ENCODE peak calls at places on chromosomes 16 and 17, in eight cellular contexts. One of them, this sample, is unnamed.

GRCh38 chr16:3971261-3971660 is 90.7 kb upstream of the CREBBP start:
- DNase-seq in hypothalamus: no peak
- DNase-seq in NCI-H1092: no peak
- DNase-seq in fibroblast of lung: peak
- DNase-seq in T-helper 9 cell: no peak
- DNase-seq in iris pigment epithelial cell: peak
- DNase-seq in CD4-positive, alpha-beta T cell: no peak
- DNase-seq in fibroblast of mammary gland: peak
- DNase-seq in this sample: peak

GRCh38 chr16:73142069-73142880 is 94.3 kb upstream of the ZFHX3 start:
- DNase-seq in iris pigment epithelial cell: no peak
- DNase-seq in NCI-H1092: no peak
- DNase-seq in CD4-positive, alpha-beta T cell: no peak
- DNase-seq in T-helper 9 cell: no peak
- DNase-seq in hypothalamus: no peak
- DNase-seq in fibroblast of lung: no peak
- DNase-seq in fibroblast of mammary gland: no peak
- DNase-seq in this sample: no peak

GRCh38 chr16:85635545-85636140 is 22.5 kb downstream of the GSE1 start:
- DNase-seq in T-helper 9 cell: no peak
- DNase-seq in hypothalamus: no peak
- DNase-seq in fibroblast of mammary gland: no peak
- DNase-seq in NCI-H1092: no peak
- DNase-seq in CD4-positive, alpha-beta T cell: no peak
- DNase-seq in iris pigment epithelial cell: no peak
- DNase-seq in fibroblast of lung: no peak
- DNase-seq in this sample: peak

GRCh38 chr17:15883617-15884111 is 61.3 kb upstream of the ADORA2B start:
- DNase-seq in NCI-H1092: no peak
- DNase-seq in hypothalamus: no peak
- DNase-seq in fibroblast of lung: peak
- DNase-seq in CD4-positive, alpha-beta T cell: no peak
- DNase-seq in T-helper 9 cell: no peak
- DNase-seq in iris pigment epithelial cell: peak
- DNase-seq in fibroblast of mammary gland: peak
- DNase-seq in this sample: peak

GRCh38 chr16:85421338-85422123 is 191.6 kb upstream of the GSE1 start:
- DNase-seq in NCI-H1092: no peak
- DNase-seq in fibroblast of mammary gland: no peak
- DNase-seq in CD4-positive, alpha-beta T cell: no peak
- DNase-seq in fibroblast of lung: no peak
- DNase-seq in hypothalamus: no peak
- DNase-seq in iris pigment epithelial cell: no peak
- DNase-seq in T-helper 9 cell: no peak
- DNase-seq in this sample: no peak

GRCh38 chr16:79370736-79371135 is 229.8 kb downstream of the MAF start:
- DNase-seq in NCI-H1092: no peak
- DNase-seq in T-helper 9 cell: peak
- DNase-seq in hypothalamus: no peak
- DNase-seq in CD4-positive, alpha-beta T cell: no peak
- DNase-seq in fibroblast of lung: no peak
- DNase-seq in iris pigment epithelial cell: no peak
- DNase-seq in fibroblast of mammary gland: no peak
- DNase-seq in this sample: no peak

GRCh38 chr16:23857256-23857891 is 21.6 kb downstream of the PRKCB start:
- DNase-seq in iris pigment epithelial cell: no peak
- DNase-seq in fibroblast of lung: no peak
- DNase-seq in hypothalamus: no peak
- DNase-seq in NCI-H1092: no peak
- DNase-seq in fibroblast of mammary gland: no peak
- DNase-seq in CD4-positive, alpha-beta T cell: no peak
- DNase-seq in T-helper 9 cell: no peak
- DNase-seq in this sample: no peak

GRCh38 chr16:59060212-59060611 is 326.1 kb upstream of the GOT2 start:
- DNase-seq in hypothalamus: no peak
- DNase-seq in fibroblast of mammary gland: peak
- DNase-seq in T-helper 9 cell: no peak
- DNase-seq in CD4-positive, alpha-beta T cell: no peak
- DNase-seq in iris pigment epithelial cell: peak
- DNase-seq in fibroblast of lung: peak
- DNase-seq in NCI-H1092: no peak
- DNase-seq in this sample: peak

GRCh38 chr17:53631486-53631885 is 191.2 kb upstream of the KIF2B start:
- DNase-seq in iris pigment epithelial cell: no peak
- DNase-seq in NCI-H1092: no peak
- DNase-seq in fibroblast of lung: no peak
- DNase-seq in hypothalamus: no peak
- DNase-seq in fibroblast of mammary gland: no peak
- DNase-seq in CD4-positive, alpha-beta T cell: no peak
- DNase-seq in T-helper 9 cell: no peak
- DNase-seq in this sample: no peak

GRCh38 chr17:49557204-49558024 is 18.3 kb upstream of the NXPH3 start:
- DNase-seq in hypothalamus: no peak
- DNase-seq in T-helper 9 cell: no peak
- DNase-seq in NCI-H1092: peak
- DNase-seq in fibroblast of lung: peak
- DNase-seq in iris pigment epithelial cell: peak
- DNase-seq in fibroblast of mammary gland: peak
- DNase-seq in CD4-positive, alpha-beta T cell: no peak
- DNase-seq in this sample: peak

GRCh38 chr16:71453051-71453450 is 9.0 kb downstream of the ZNF23 start:
- DNase-seq in CD4-positive, alpha-beta T cell: no peak
- DNase-seq in fibroblast of lung: no peak
- DNase-seq in fibroblast of mammary gland: no peak
- DNase-seq in NCI-H1092: no peak
- DNase-seq in iris pigment epithelial cell: peak
- DNase-seq in hypothalamus: no peak
- DNase-seq in T-helper 9 cell: no peak
- DNase-seq in this sample: no peak

GRCh38 chr16:874366-875181 is 74.0 kb upstream of the GNG13 start:
- DNase-seq in fibroblast of mammary gland: no peak
- DNase-seq in hypothalamus: no peak
- DNase-seq in fibroblast of lung: no peak
- DNase-seq in CD4-positive, alpha-beta T cell: no peak
- DNase-seq in T-helper 9 cell: no peak
- DNase-seq in NCI-H1092: no peak
- DNase-seq in iris pigment epithelial cell: no peak
- DNase-seq in this sample: no peak

GRCh38 chr17:75877752-75878173 is 618 bp downstream of the TRIM47 start:
- DNase-seq in iris pigment epithelial cell: peak
- DNase-seq in T-helper 9 cell: peak
- DNase-seq in fibroblast of mammary gland: peak
- DNase-seq in hypothalamus: peak
- DNase-seq in fibroblast of lung: peak
- DNase-seq in CD4-positive, alpha-beta T cell: peak
- DNase-seq in NCI-H1092: peak
- DNase-seq in this sample: peak

GRCh38 chr17:8153957-8154607 is 1.9 kb upstream of the PER1 start:
- DNase-seq in iris pigment epithelial cell: peak
- DNase-seq in fibroblast of lung: peak
- DNase-seq in NCI-H1092: no peak
- DNase-seq in T-helper 9 cell: peak
- DNase-seq in fibroblast of mammary gland: peak
- DNase-seq in hypothalamus: peak
- DNase-seq in CD4-positive, alpha-beta T cell: peak
- DNase-seq in this sample: peak

GRCh38 chr17:17469996-17470395 is 6.8 kb upstream of the MED9 start:
- DNase-seq in CD4-positive, alpha-beta T cell: no peak
- DNase-seq in fibroblast of mammary gland: no peak
- DNase-seq in hypothalamus: no peak
- DNase-seq in fibroblast of lung: no peak
- DNase-seq in NCI-H1092: no peak
- DNase-seq in T-helper 9 cell: no peak
- DNase-seq in iris pigment epithelial cell: no peak
- DNase-seq in this sample: no peak

This sample was measured in astrocyte of the hippocampus.